ENCODE peak calls at places on chromosomes 12 and 14, in four cellular contexts. One of them, this sample, is unnamed. For H3K4me1, the result is how much of the 10 kb centered on the place peaks cover.

GRCh38 chr14:29536886-29537511 is 390.6 kb downstream of the PRKD1 start:
- DNase-seq in lung: no peak
- DNase-seq in heart right ventricle: no peak
- DNase-seq in IMR-90: peak
- DNase-seq in this sample: no peak

GRCh38 chr14:36986407-36986806 is 186.0 kb downstream of the SLC25A21 start:
- DNase-seq in lung: no peak
- DNase-seq in IMR-90: no peak
- DNase-seq in heart right ventricle: no peak
- DNase-seq in this sample: no peak

GRCh38 chr12:132214906-132215643 is 70.8 kb downstream of the NOC4L start:
- DNase-seq in lung: no peak
- DNase-seq in IMR-90: no peak
- DNase-seq in heart right ventricle: no peak
- DNase-seq in this sample: peak

GRCh38 chr12:29460082-29460481 is 37.4 kb downstream of the OVCH1 start:
- DNase-seq in heart right ventricle: no peak
- DNase-seq in lung: no peak
- DNase-seq in IMR-90: no peak
- DNase-seq in this sample: no peak

GRCh38 chr12:121513464-121514183 is 67.2 kb downstream of the KDM2B start:
- DNase-seq in lung: peak
- DNase-seq in IMR-90: no peak
- DNase-seq in heart right ventricle: no peak
- DNase-seq in this sample: no peak

GRCh38 chr14:25041898-25042297 is 8.0 kb downstream of the STXBP6 start:
- DNase-seq in IMR-90: no peak
- DNase-seq in heart right ventricle: no peak
- DNase-seq in lung: no peak
- DNase-seq in this sample: no peak

GRCh38 chr14:93317836-93318807 is 14.7 kb downstream of the BTBD7 start:
- DNase-seq in heart right ventricle: no peak
- DNase-seq in IMR-90: peak
- DNase-seq in lung: no peak
- DNase-seq in this sample: no peak

GRCh38 chr12:74483057-74483456 is 54.6 kb upstream of the ATXN7L3B start:
- DNase-seq in lung: no peak
- DNase-seq in heart right ventricle: no peak
- DNase-seq in IMR-90: no peak
- DNase-seq in this sample: no peak

GRCh38 chr12:41437578-41437977 is 249.5 kb downstream of the PDZRN4 start:
- DNase-seq in heart right ventricle: no peak
- DNase-seq in IMR-90: no peak
- DNase-seq in lung: no peak
- DNase-seq in this sample: no peak

GRCh38 chr14:51547260-51547659 is 104.5 kb upstream of the FRMD6 start:
- DNase-seq in lung: no peak
- DNase-seq in IMR-90: peak
- DNase-seq in heart right ventricle: peak
- DNase-seq in this sample: peak

GRCh38 chr12:48022676-48023385 is 18.6 kb upstream of the COL2A1 start:
- DNase-seq in lung: no peak
- DNase-seq in heart right ventricle: no peak
- DNase-seq in IMR-90: no peak
- DNase-seq in this sample: no peak

GRCh38 chr12:54010972-54011664 is 2.3 kb downstream of the HOXC8 start:
- DNase-seq in heart right ventricle: no peak
- DNase-seq in IMR-90: no peak
- DNase-seq in lung: no peak
- DNase-seq in this sample: no peak

GRCh38 chr12:2138871-2139308 is 86.1 kb downstream of the CACNA1C start:
- DNase-seq in IMR-90: peak
- DNase-seq in lung: no peak
- DNase-seq in heart right ventricle: no peak
- DNase-seq in this sample: no peak
- H3K27ac ChIP-seq in IMR-90: no peak
- H3K27ac ChIP-seq in lung: no peak
- H3K27ac ChIP-seq in heart right ventricle: no peak
- H3K27ac ChIP-seq in this sample: peak

DNA sequence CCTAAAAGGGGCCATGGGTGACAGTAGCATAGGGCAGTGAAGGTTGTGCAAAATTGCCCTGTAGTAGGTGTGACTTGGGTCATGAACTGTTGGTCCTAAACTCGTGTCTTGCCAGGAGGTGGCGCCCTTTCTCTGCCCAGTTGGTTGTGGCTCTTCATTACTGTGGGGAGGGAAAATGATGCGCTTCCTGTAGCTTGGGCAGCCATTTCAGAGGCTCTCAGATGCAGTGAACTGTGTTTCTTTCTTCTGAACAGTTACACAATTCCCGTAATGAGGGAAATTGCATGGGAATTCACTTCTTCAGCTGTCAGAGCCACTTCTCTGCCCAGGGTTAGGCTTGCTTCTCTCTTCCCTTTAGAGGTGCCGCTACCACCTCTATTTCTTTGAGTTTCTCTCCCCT is 148.1 kb upstream of the NRXN3 start:
- DNase-seq in heart right ventricle: peak
- DNase-seq in IMR-90: peak
- DNase-seq in lung: peak
- DNase-seq in this sample: no peak
- TF ChIP-seq CTCF in heart right ventricle: no peak
- TF ChIP-seq CTCF in IMR-90: peak
- TF ChIP-seq CTCF in lung: peak
- TF ChIP-seq CTCF in this sample: no peak

GRCh38 chr14:68978550-68978911 is 571 bp downstream of the ACTN1 start:
- DNase-seq in lung: peak
- DNase-seq in IMR-90: no peak
- DNase-seq in heart right ventricle: peak
- DNase-seq in this sample: peak

GRCh38 chr14:68981539-68981976 is 2.5 kb upstream of the ACTN1 start:
- DNase-seq in heart right ventricle: no peak
- DNase-seq in lung: no peak
- DNase-seq in IMR-90: peak
- DNase-seq in this sample: no peak

GRCh38 chr14:68979021-68979721 is at the start of gene ACTN1:
- DNase-seq in lung: peak
- DNase-seq in heart right ventricle: peak
- DNase-seq in IMR-90: peak
- DNase-seq in this sample: peak

GRCh38 chr14:68981124-68981523 is 2.0 kb upstream of the ACTN1 start:
- DNase-seq in lung: no peak
- DNase-seq in IMR-90: no peak
- DNase-seq in heart right ventricle: no peak
- DNase-seq in this sample: no peak

GRCh38 chr14:68979722-68980552 is 835 bp upstream of the ACTN1 start:
- DNase-seq in heart right ventricle: peak
- DNase-seq in IMR-90: peak
- DNase-seq in lung: no peak
- DNase-seq in this sample: peak
- H3K4me1 ChIP-seq in heart right ventricle: under half
- H3K4me1 ChIP-seq in IMR-90: under half
- H3K4me1 ChIP-seq in lung: under half
- H3K4me1 ChIP-seq in this sample: under half

DNA sequence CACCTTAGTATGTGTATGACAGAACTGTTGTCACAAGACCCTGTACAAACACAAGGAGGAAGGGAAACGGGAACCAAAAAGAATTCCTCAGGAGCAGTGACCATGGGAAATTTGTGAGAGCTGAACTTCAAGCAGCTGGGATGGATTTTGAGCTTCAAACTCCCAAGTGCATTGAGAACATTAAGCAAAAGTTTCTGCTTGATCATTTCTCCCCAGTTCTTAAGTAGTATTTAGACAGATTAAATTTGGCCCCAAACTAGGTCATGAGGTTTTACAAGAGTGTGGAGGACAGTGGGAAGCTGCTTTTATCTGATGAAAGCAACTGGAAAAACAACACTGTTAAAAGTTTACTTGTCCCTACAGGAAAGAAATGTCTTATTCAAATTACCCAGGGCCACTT is 206.0 kb upstream of the DCN start:
- DNase-seq in heart right ventricle: peak
- DNase-seq in IMR-90: no peak
- DNase-seq in lung: no peak
- DNase-seq in this sample: no peak
- H3K27ac ChIP-seq in heart right ventricle: peak
- H3K27ac ChIP-seq in IMR-90: no peak
- H3K27ac ChIP-seq in lung: peak
- H3K27ac ChIP-seq in this sample: no peak

DNA sequence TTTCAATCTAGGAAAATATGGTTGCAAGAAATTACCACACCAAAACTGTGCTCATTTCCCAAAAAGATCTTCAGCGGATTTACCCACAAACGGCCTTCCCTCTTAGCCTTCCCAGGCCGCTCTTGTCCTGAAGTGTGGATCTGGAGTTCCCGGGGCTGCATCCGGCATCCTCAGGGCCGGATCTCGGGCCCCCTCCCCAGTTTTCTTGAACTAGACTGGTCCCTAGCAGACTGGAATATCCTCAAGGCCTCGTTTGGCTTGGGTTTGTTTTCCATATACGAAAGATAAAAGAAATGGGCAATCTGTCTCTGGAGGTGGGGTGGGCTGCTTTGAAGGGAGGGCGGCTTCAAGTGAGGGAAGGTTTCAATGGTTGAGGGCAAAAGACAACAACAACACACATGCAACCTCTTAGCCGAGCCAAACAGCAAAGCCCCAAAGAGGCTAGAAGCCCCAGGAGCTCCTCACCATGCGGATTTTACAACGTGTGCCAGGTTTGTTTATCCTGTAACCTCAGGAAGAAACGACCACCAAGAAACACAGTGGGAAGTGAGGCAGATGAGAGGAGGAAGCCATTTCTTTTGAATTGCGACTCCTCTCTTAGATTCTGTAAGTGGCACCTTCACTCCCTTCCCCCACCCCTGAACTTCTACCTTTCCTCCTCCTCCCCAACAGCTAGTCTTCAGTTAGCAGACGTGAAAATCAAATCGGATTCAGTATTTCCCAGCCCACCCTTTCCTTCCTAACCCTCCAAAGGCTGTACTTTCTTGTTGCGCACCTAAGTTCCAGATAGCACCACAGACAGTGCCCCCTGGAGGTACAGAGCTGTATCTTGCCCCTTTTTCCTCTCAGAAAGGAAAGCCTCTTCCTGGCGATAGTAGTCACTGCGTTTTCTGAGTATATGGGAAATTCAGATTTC is 2.6 kb downstream of the MYF6 start:
- DNase-seq in lung: no peak
- DNase-seq in IMR-90: no peak
- DNase-seq in heart right ventricle: no peak
- DNase-seq in this sample: no peak
- TF ChIP-seq CTCF in lung: no peak
- TF ChIP-seq CTCF in IMR-90: no peak
- TF ChIP-seq CTCF in heart right ventricle: no peak
- TF ChIP-seq CTCF in this sample: no peak